ENCODE peak calls at places on chromosomes 12 and 14, in ten cellular contexts. G is endothelial cell of umbilical vein, P is stomach, U is spleen, R is heart right ventricle, W is GM23338, V is pancreas, I is neuronal stem cell, F is mucosa of descending colon, T is Peyer's patch. O is an unnamed sample.

GRCh38 chr12:85575115-85576096 is 260.8 kb downstream of the RASSF9 start:
- DNase-seq in W (peak; percentile 71), R (peak; percentile 50), I (peak; percentile 61), V (no peak), U (no peak), F (no peak), T (peak; percentile 71), P (peak; percentile 53), G (peak; percentile 80), O (no peak)

GRCh38 chr12:30823140-30823669 is 68.5 kb upstream of the CAPRIN2 start:
- DNase-seq in T (peak; percentile 65), P (peak; percentile 28), F (peak; percentile 54), I (peak; percentile 27), G (no peak), W (peak; percentile 72), U (peak; percentile 83), R (peak; percentile 35), V (peak; percentile 74), O (peak; percentile 6)

GRCh38 chr12:46908236-46908935 is 82.6 kb upstream of the SLC38A4 start:
- DNase-seq in F (no peak), W (no peak), I (no peak), R (no peak), V (no peak), T (no peak), G (no peak), U (no peak), P (no peak), O (no peak)

GRCh38 chr14:68685419-68686211 is 107.3 kb downstream of the ZFP36L1 start:
- DNase-seq in T (peak; percentile 93), F (peak; percentile 80), P (no peak), R (no peak), V (no peak), U (peak; percentile 91), G (no peak), W (no peak), I (no peak), O (peak; percentile 90)

GRCh38 chr12:109151457-109151856 is 35.1 kb downstream of the ACACB start:
- DNase-seq in T (peak; percentile 22), P (no peak), V (no peak), F (no peak), U (no peak), I (no peak), G (no peak), W (no peak), R (no peak), O (no peak)

GRCh38 chr14:39666386-39666785 is 234.2 kb upstream of the FBXO33 start:
- DNase-seq in U (no peak), V (no peak), P (no peak), T (no peak), W (no peak), R (no peak), G (no peak), I (no peak), F (no peak), O (no peak)

GRCh38 chr12:75754698-75755097 is 243.3 kb upstream of the KRR1 start:
- DNase-seq in U (no peak), R (no peak), P (no peak), G (no peak), F (no peak), W (no peak), T (no peak), I (no peak), V (no peak), O (no peak)

GRCh38 chr12:27772328-27773049 is 7.5 kb upstream of the KLHL42 start:
- DNase-seq in F (no peak), V (no peak), R (no peak), P (no peak), U (no peak), W (no peak), G (peak; percentile 56), I (no peak), T (no peak), O (no peak)

DNA sequence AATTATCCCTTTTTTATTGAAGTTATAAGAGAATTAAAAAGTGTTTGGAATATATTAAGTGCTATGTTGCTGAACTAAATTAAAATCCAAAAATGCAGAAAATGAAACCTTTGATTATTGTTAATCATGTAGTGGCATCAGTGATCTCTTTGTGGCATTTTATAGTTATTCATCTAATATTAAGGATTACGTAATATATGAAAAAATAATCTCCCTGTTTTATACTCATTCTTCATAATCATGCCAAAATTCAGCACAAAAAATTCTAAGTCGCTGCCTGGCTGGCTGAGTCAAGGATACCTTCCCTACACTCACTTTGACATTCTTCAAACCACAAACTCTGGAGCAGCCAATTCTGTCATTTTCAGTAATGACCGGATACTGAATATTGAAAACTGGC is 63.7 kb downstream of the ARL1 start:
- DNase-seq in G (no peak), P (no peak), F (no peak), T (no peak), U (no peak), W (no peak), I (no peak), R (no peak), V (no peak), O (no peak)
- H3K36me3 ChIP-seq in G (peaks cover 4% of the 10 kb centered on the region), P (peaks cover 55% of the 10 kb centered on the region), F (no peaks in the 10 kb centered on the region), T (peaks cover 58% of the 10 kb centered on the region), U (peaks cover 93% of the 10 kb centered on the region), W (peaks cover 60% of the 10 kb centered on the region), I (peaks cover 4% of the 10 kb centered on the region), R (peaks cover 42% of the 10 kb centered on the region), V (peaks cover 32% of the 10 kb centered on the region), O (peaks cover 58% of the 10 kb centered on the region)

DNA sequence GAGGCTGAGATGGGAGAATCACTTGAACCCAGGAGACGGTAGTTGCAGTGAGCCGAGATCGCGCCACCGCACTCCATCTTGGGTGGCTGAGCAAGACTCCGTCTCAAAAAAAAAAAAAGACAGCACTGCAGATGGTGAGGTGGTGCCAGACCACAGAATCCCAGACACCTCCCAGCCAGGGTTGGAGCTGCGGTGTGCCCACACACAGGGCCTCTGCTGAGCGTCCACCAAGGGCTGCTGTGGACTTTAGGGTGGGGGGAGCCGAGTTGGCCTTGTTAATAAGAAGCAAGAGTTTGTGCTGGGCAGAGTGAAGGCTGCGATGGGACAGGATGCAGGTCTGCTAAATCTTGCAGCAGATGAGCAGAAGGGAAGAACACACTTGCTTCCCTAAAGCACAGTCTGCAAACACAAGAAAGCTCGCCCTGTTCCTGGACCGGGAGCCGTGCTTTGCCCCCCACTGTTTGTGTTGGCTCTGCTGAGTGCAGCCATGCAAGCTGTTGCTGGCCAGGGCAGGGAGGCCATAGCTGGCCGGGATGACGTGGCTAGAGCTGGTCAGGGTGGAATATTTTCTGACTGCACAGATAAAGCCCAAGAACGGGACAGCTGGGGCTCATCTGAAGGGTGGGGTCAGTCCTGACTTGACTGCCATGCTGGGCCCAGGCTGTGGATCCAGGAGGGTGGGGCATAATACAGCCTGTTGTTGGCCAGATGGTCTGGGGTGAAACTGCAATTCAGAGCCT is 14.4 kb downstream of the KMT5A start:
- DNase-seq in F (peak; percentile 75), V (no peak), W (no peak), P (peak; percentile 73), R (no peak), T (peak; percentile 56), G (peak; percentile 87), U (no peak), I (no peak), O (no peak)
- H3K36me3 ChIP-seq in F (peaks cover 8% of the 10 kb centered on the region), V (peaks cover 4% of the 10 kb centered on the region), W (peaks cover 12% of the 10 kb centered on the region), P (peaks cover 41% of the 10 kb centered on the region), R (peaks cover 41% of the 10 kb centered on the region), T (peaks cover 80% of the 10 kb centered on the region), G (peaks cover 35% of the 10 kb centered on the region), U (peaks cover 86% of the 10 kb centered on the region), I (peaks cover 45% of the 10 kb centered on the region), O (peaks cover 53% of the 10 kb centered on the region)

DNA sequence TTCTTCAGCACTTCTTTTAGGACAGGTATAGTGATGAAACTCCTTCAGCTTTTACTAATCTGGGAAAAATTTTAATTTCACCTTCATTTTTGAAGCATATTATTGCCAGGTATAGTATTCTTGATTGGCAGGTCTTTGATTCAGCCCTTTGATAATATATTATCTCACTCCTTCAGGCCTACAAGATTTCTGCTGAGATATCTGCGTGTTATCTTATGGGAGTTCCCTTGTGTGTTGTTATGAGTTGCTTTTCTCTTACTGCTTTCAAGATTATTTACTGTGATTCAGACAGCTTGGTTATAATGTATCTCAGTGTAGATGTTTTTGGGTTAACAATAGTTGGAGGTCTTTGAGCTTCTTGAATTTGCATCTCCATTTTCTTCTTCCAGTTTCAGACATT is 87.4 kb downstream of the ATF7IP start:
- DNase-seq in I (no peak), W (no peak), V (no peak), U (no peak), T (no peak), F (no peak), G (no peak), R (no peak), P (no peak), O (no peak)
- H3K36me3 ChIP-seq in I (peaks cover 13% of the 10 kb centered on the region), W (peaks cover 29% of the 10 kb centered on the region), V (peaks cover 7% of the 10 kb centered on the region), U (peaks cover 66% of the 10 kb centered on the region), T (peaks cover 63% of the 10 kb centered on the region), F (no peaks in the 10 kb centered on the region), G (peaks cover 2% of the 10 kb centered on the region), R (peaks cover 14% of the 10 kb centered on the region), P (no peaks in the 10 kb centered on the region), O (peaks cover 48% of the 10 kb centered on the region)

GRCh38 chr12:57099766-57100165 is 10.9 kb downstream of the NAB2 start:
- DNase-seq in F (no peak), T (no peak), W (no peak), V (no peak), U (no peak), G (no peak), I (no peak), R (no peak), P (no peak), O (no peak)
- H3K36me3 ChIP-seq in F (no peaks in the 10 kb centered on the region), T (peaks cover 83% of the 10 kb centered on the region), W (no peaks in the 10 kb centered on the region), V (no peaks in the 10 kb centered on the region), U (peaks cover 90% of the 10 kb centered on the region), G (peaks cover 40% of the 10 kb centered on the region), I (peaks cover 11% of the 10 kb centered on the region), R (peaks cover 47% of the 10 kb centered on the region), P (peaks cover 60% of the 10 kb centered on the region), O (peaks cover 58% of the 10 kb centered on the region)

DNA sequence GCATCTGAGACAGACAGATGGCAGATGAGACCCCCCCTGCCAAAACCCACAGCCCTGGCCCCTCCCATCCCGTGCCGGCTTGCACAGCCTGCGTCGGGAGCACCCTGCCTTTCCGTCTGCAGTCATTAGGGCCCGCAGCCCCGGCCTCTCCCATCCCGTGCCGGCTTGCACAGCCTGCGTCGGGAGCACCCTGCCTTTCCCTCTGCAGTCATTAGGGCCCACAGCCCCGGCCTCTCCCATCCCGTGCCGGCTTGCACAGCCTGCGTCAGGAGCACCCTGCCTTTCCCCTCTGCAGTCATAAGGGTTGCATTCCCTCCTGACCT is 79.2 kb upstream of the DYNC1H1 start:
- DNase-seq in P (no peak), T (no peak), W (no peak), R (no peak), U (peak; percentile 72), V (no peak), F (no peak), G (no peak), I (no peak), O (no peak)
- H3K36me3 ChIP-seq in P (peaks cover 53% of the 10 kb centered on the region), T (peaks cover 80% of the 10 kb centered on the region), W (no peaks in the 10 kb centered on the region), R (peaks cover 56% of the 10 kb centered on the region), U (peaks cover 79% of the 10 kb centered on the region), V (peaks cover 5% of the 10 kb centered on the region), F (no peaks in the 10 kb centered on the region), G (peaks cover 22% of the 10 kb centered on the region), I (peaks cover 29% of the 10 kb centered on the region), O (peaks cover 82% of the 10 kb centered on the region)

DNA sequence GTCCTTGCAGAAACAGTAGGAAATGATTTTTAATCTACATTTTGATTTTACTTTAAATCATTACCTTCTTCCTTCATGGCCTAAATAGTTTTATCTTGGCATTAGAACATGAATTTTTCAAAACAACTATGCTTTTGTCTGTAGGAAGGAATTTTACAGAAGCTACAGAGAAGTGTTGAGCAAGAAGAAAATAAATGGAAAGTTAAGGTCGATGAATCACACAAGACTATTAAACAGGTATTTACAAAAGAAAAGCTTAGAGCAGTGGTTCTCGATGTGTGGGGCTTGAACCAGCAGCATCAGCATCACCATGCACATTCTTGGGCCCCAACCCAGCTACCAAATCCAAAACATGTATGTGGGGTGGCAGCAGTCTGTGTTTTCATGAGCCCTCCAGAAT is 91.6 kb downstream of the KTN1 start:
- DNase-seq in P (no peak), R (no peak), G (no peak), W (no peak), F (no peak), I (no peak), U (no peak), V (no peak), T (no peak), O (no peak)
- H3K36me3 ChIP-seq in P (peaks cover 20% of the 10 kb centered on the region), R (peaks cover 30% of the 10 kb centered on the region), G (peaks cover 10% of the 10 kb centered on the region), W (peaks cover 34% of the 10 kb centered on the region), F (peaks cover 12% of the 10 kb centered on the region), I (peaks cover 9% of the 10 kb centered on the region), U (peaks cover 67% of the 10 kb centered on the region), V (peaks cover 11% of the 10 kb centered on the region), T (peaks cover 70% of the 10 kb centered on the region), O (peaks cover 56% of the 10 kb centered on the region)

O was measured in effector memory CD4-positive, alpha-beta T cell.